ENCODE peak calls at places on chromosomes 5 and 9, in four cellular contexts. Y is T-helper 1 cell; C is CD8-positive, alpha-beta memory T cell; T is amniotic epithelial cell. G is an unnamed sample.

GRCh38 chr5:89315194-89315593 is 432.2 kb upstream of the MEF2C start:
- DNase-seq in Y (no peak), C (no peak), T (no peak), G (peak; percentile 11)

GRCh38 chr9:88809371-88809770 is 181.9 kb upstream of the S1PR3 start:
- DNase-seq in Y (no peak), C (no peak), T (peak; percentile 53), G (no peak)

GRCh38 chr5:22242532-22242931 is 610.6 kb downstream of the CDH12 start:
- DNase-seq in Y (no peak), C (no peak), T (no peak), G (peak; percentile 38)

GRCh38 chr5:21711854-21712752 is 1141.0 kb downstream of the CDH12 start:
- DNase-seq in Y (no peak), C (no peak), T (peak; percentile 2), G (peak; percentile 11)

GRCh38 chr5:84673785-84674184 is 289.1 kb upstream of the EDIL3 start:
- DNase-seq in Y (no peak), C (no peak), T (no peak), G (no peak)

GRCh38 chr5:146945722-146946121 is 67.2 kb upstream of the PPP2R2B start:
- DNase-seq in Y (no peak), C (no peak), T (no peak), G (no peak)

GRCh38 chr5:10489810-10490426 is 48.2 kb downstream of the ROPN1L start:
- DNase-seq in Y (peak; percentile 48), C (no peak), T (no peak), G (peak; percentile 60)

GRCh38 chr9:124941689-124942561 is 1.0 kb upstream of the GOLGA1 start:
- DNase-seq in Y (peak; percentile 79), C (peak; percentile 52), T (peak; percentile 56), G (peak; percentile 51)

GRCh38 chr9:116870566-116870965 is 183.5 kb downstream of the TRIM32 start:
- DNase-seq in Y (no peak), C (no peak), T (no peak), G (no peak)

GRCh38 chr5:136040746-136041415 is 12.1 kb downstream of the TGFBI start:
- DNase-seq in Y (no peak), C (no peak), T (no peak), G (peak; percentile 68)

GRCh38 chr9:117672397-117672796 is 31.8 kb upstream of the TLR4 start:
- DNase-seq in Y (no peak), C (no peak), T (peak; percentile 27), G (peak; percentile 76)

GRCh38 chr5:51582871-51583384 is 199.7 kb downstream of the ISL1 start:
- DNase-seq in Y (no peak), C (no peak), T (no peak), G (no peak)

GRCh38 chr5:166509085-166509484 is 1782.4 kb upstream of the WWC1 start:
- DNase-seq in Y (no peak), C (no peak), T (peak; percentile 57), G (peak; percentile 42)

GRCh38 chr5:170275376-170275994 is 22.1 kb downstream of the LCP2 start:
- DNase-seq in Y (peak; percentile 58), C (peak; percentile 41), T (no peak), G (no peak)

G was measured in A172.